ENCODE peak calls at places on chromosomes 3 and 15, in four cellular contexts. One of them, this sample, is unnamed.

GRCh38 chr3:80696280-80696679 is 928.5 kb upstream of the ROBO1 start:
- DNase-seq in AG04449: no peak
- DNase-seq in GM12865: no peak
- DNase-seq in astrocyte: no peak
- DNase-seq in this sample: no peak

GRCh38 chr15:101723161-101723873 is 956 bp downstream of the TARS3 start:
- DNase-seq in AG04449: no peak
- DNase-seq in GM12865: peak; percentile 83
- DNase-seq in astrocyte: peak; percentile 23
- DNase-seq in this sample: peak; percentile 5

GRCh38 chr15:63089260-63090043 is 32.2 kb upstream of the LACTB start:
- DNase-seq in AG04449: peak; percentile 96
- DNase-seq in GM12865: no peak
- DNase-seq in astrocyte: peak; percentile 94
- DNase-seq in this sample: peak; percentile 55

GRCh38 chr3:185712337-185712736 is 112.5 kb downstream of the IGF2BP2 start:
- DNase-seq in AG04449: no peak
- DNase-seq in GM12865: no peak
- DNase-seq in astrocyte: no peak
- DNase-seq in this sample: no peak

GRCh38 chr3:132343018-132343612 is 25.9 kb downstream of the ACP3 start:
- DNase-seq in AG04449: no peak
- DNase-seq in GM12865: peak; percentile 65
- DNase-seq in astrocyte: peak; percentile 37
- DNase-seq in this sample: peak; percentile 42

GRCh38 chr15:77406846-77407245 is 13.1 kb downstream of the PEAK1 start:
- DNase-seq in AG04449: no peak
- DNase-seq in GM12865: no peak
- DNase-seq in astrocyte: no peak
- DNase-seq in this sample: no peak

GRCh38 chr3:52454235-52454937 is 545 bp upstream of the TNNC1 start:
- DNase-seq in AG04449: no peak
- DNase-seq in GM12865: no peak
- DNase-seq in astrocyte: no peak
- DNase-seq in this sample: no peak

GRCh38 chr3:39148116-39149058 is 5.0 kb downstream of the CSRNP1 start:
- DNase-seq in AG04449: no peak
- DNase-seq in GM12865: peak; percentile 89
- DNase-seq in astrocyte: peak; percentile 44
- DNase-seq in this sample: peak; percentile 72

GRCh38 chr15:67501836-67502461 is 19.0 kb upstream of the C15orf61 start:
- DNase-seq in AG04449: no peak
- DNase-seq in GM12865: no peak
- DNase-seq in astrocyte: no peak
- DNase-seq in this sample: no peak

GRCh38 chr3:196220991-196221390 is 4.7 kb downstream of the SLC51A start:
- DNase-seq in AG04449: no peak
- DNase-seq in GM12865: no peak
- DNase-seq in astrocyte: no peak
- DNase-seq in this sample: no peak

GRCh38 chr3:106423321-106424225 is 554.8 kb upstream of the CBLB start:
- DNase-seq in AG04449: no peak
- DNase-seq in GM12865: peak; percentile 18
- DNase-seq in astrocyte: peak; percentile 76
- DNase-seq in this sample: no peak

GRCh38 chr15:85616549-85616948 is 178.2 kb downstream of the KLHL25 start:
- DNase-seq in AG04449: no peak
- DNase-seq in GM12865: no peak
- DNase-seq in astrocyte: no peak
- DNase-seq in this sample: no peak

GRCh38 chr3:49804141-49805041 is 1.3 kb downstream of the INKA1 start:
- DNase-seq in AG04449: no peak
- DNase-seq in GM12865: no peak
- DNase-seq in astrocyte: no peak
- DNase-seq in this sample: no peak

GRCh38 chr3:86949850-86950249 is 41.1 kb downstream of the VGLL3 start:
- DNase-seq in AG04449: no peak
- DNase-seq in GM12865: no peak
- DNase-seq in astrocyte: peak; percentile 76
- DNase-seq in this sample: no peak

GRCh38 chr3:191644291-191644690 is 183.3 kb downstream of the PYDC2 start:
- DNase-seq in AG04449: no peak
- DNase-seq in GM12865: no peak
- DNase-seq in astrocyte: no peak
- DNase-seq in this sample: no peak

GRCh38 chr3:133301731-133302130 is 98.1 kb upstream of the BFSP2 start:
- DNase-seq in AG04449: no peak
- DNase-seq in GM12865: no peak
- DNase-seq in astrocyte: peak; percentile 33
- DNase-seq in this sample: no peak

GRCh38 chr3:62242846-62243245 is 130.5 kb downstream of the FEZF2 start:
- DNase-seq in AG04449: no peak
- DNase-seq in GM12865: no peak
- DNase-seq in astrocyte: no peak
- DNase-seq in this sample: no peak

GRCh38 chr3:10772230-10773161 is 43.5 kb upstream of the SLC6A11 start:
- DNase-seq in AG04449: no peak
- DNase-seq in GM12865: peak; percentile 23
- DNase-seq in astrocyte: no peak
- DNase-seq in this sample: no peak

GRCh38 chr15:92958105-92958504 is 58.0 kb downstream of the CHD2 start:
- DNase-seq in AG04449: no peak
- DNase-seq in GM12865: no peak
- DNase-seq in astrocyte: peak; percentile 91
- DNase-seq in this sample: no peak

GRCh38 chr15:66115568-66116206 is 137.9 kb downstream of the MEGF11 start:
- DNase-seq in AG04449: no peak
- DNase-seq in GM12865: no peak
- DNase-seq in astrocyte: no peak
- DNase-seq in this sample: no peak

GRCh38 chr3:78101363-78101762 is 1061.5 kb downstream of the ROBO2 start:
- DNase-seq in AG04449: peak; percentile 65
- DNase-seq in GM12865: no peak
- DNase-seq in astrocyte: peak; percentile 96
- DNase-seq in this sample: no peak

GRCh38 chr3:16380421-16380820 is 115.4 kb downstream of the OXNAD1 start:
- DNase-seq in AG04449: no peak
- DNase-seq in GM12865: no peak
- DNase-seq in astrocyte: no peak
- DNase-seq in this sample: no peak

GRCh38 chr3:115341208-115341607 is 194.1 kb upstream of the ZBTB20 start:
- DNase-seq in AG04449: peak; percentile 10
- DNase-seq in GM12865: no peak
- DNase-seq in astrocyte: peak; percentile 82
- DNase-seq in this sample: peak; percentile 60

GRCh38 chr15:88651971-88652370 is 13.2 kb downstream of the ISG20 start:
- DNase-seq in AG04449: no peak
- DNase-seq in GM12865: peak; percentile 14
- DNase-seq in astrocyte: no peak
- DNase-seq in this sample: no peak

GRCh38 chr3:129608087-129608935 is 1.8 kb upstream of the PLXND1 start:
- DNase-seq in AG04449: no peak
- DNase-seq in GM12865: no peak
- DNase-seq in astrocyte: no peak
- DNase-seq in this sample: no peak

GRCh38 chr3:152909180-152909883 is 74.4 kb downstream of the P2RY1 start:
- DNase-seq in AG04449: no peak
- DNase-seq in GM12865: no peak
- DNase-seq in astrocyte: peak; percentile 30
- DNase-seq in this sample: no peak

GRCh38 chr3:96236499-96236898 is 577.9 kb upstream of the EPHA6 start:
- DNase-seq in AG04449: no peak
- DNase-seq in GM12865: no peak
- DNase-seq in astrocyte: no peak
- DNase-seq in this sample: no peak

GRCh38 chr3:32238816-32239637 is 547 bp downstream of the CMTM8 start:
- DNase-seq in AG04449: no peak
- DNase-seq in GM12865: peak; percentile 11
- DNase-seq in astrocyte: peak; percentile 32
- DNase-seq in this sample: no peak

GRCh38 chr15:91952216-91952615 is 98.7 kb downstream of the SLCO3A1 start:
- DNase-seq in AG04449: no peak
- DNase-seq in GM12865: no peak
- DNase-seq in astrocyte: no peak
- DNase-seq in this sample: no peak

GRCh38 chr15:58558777-58559176 is 127.0 kb downstream of the LIPC start:
- DNase-seq in AG04449: no peak
- DNase-seq in GM12865: no peak
- DNase-seq in astrocyte: no peak
- DNase-seq in this sample: no peak

GRCh38 chr3:108125550-108126071 is 34.8 kb upstream of the CD47 start:
- DNase-seq in AG04449: no peak
- DNase-seq in GM12865: peak; percentile 92
- DNase-seq in astrocyte: no peak
- DNase-seq in this sample: no peak

GRCh38 chr15:59313703-59314332 is 58.9 kb downstream of the MYO1E start:
- DNase-seq in AG04449: no peak
- DNase-seq in GM12865: peak; percentile 93
- DNase-seq in astrocyte: peak; percentile 78
- DNase-seq in this sample: no peak

GRCh38 chr3:149970716-149971402 is at the start of gene PFN2:
- DNase-seq in AG04449: no peak
- DNase-seq in GM12865: peak; percentile 89
- DNase-seq in astrocyte: peak; percentile 72
- DNase-seq in this sample: no peak

GRCh38 chr3:173869786-173870185 is 472.2 kb downstream of the NLGN1 start:
- DNase-seq in AG04449: no peak
- DNase-seq in GM12865: no peak
- DNase-seq in astrocyte: no peak
- DNase-seq in this sample: no peak

GRCh38 chr3:149977391-149977790 is 6.7 kb upstream of the PFN2 start:
- DNase-seq in AG04449: no peak
- DNase-seq in GM12865: no peak
- DNase-seq in astrocyte: peak; percentile 79
- DNase-seq in this sample: no peak

GRCh38 chr15:52111517-52112202 is 915 bp downstream of the BCL2L10 start:
- DNase-seq in AG04449: no peak
- DNase-seq in GM12865: peak; percentile 35
- DNase-seq in astrocyte: no peak
- DNase-seq in this sample: no peak

GRCh38 chr3:141278196-141279073 is 46.8 kb downstream of the PXYLP1 start:
- DNase-seq in AG04449: no peak
- DNase-seq in GM12865: no peak
- DNase-seq in astrocyte: no peak
- DNase-seq in this sample: no peak

GRCh38 chr3:66021731-66022131 is 17.0 kb downstream of the MAGI1 start:
- DNase-seq in AG04449: no peak
- DNase-seq in GM12865: no peak
- DNase-seq in astrocyte: peak; percentile 41
- DNase-seq in this sample: no peak

GRCh38 chr3:183823963-183824362 is 1.4 kb downstream of the MAP6D1 start:
- DNase-seq in AG04449: no peak
- DNase-seq in GM12865: no peak
- DNase-seq in astrocyte: no peak
- DNase-seq in this sample: no peak
- H3K4me3 ChIP-seq in AG04449: no peak overlapping the region
- H3K4me3 ChIP-seq in GM12865: peak overlapping the region; percentile 56
- H3K4me3 ChIP-seq in astrocyte: peak overlapping the region; percentile 63
- H3K4me3 ChIP-seq in this sample: peak overlapping the region; percentile 65

GRCh38 chr15:75130597-75131268 is 70.9 kb upstream of the C15orf39 start:
- DNase-seq in AG04449: no peak
- DNase-seq in GM12865: peak; percentile 94
- DNase-seq in astrocyte: no peak
- DNase-seq in this sample: no peak
- TF ChIP-seq CTCF in AG04449: no peak
- TF ChIP-seq CTCF in GM12865: no peak
- TF ChIP-seq CTCF in astrocyte: no peak
- TF ChIP-seq CTCF in this sample: no peak

GRCh38 chr3:177208223-177208622 is 10.9 kb upstream of the TBL1XR1 start:
- DNase-seq in AG04449: no peak
- DNase-seq in GM12865: no peak
- DNase-seq in astrocyte: no peak
- DNase-seq in this sample: no peak
- H3K4me3 ChIP-seq in AG04449: no peak overlapping the region
- H3K4me3 ChIP-seq in GM12865: no peak overlapping the region
- H3K4me3 ChIP-seq in astrocyte: no peak overlapping the region
- H3K4me3 ChIP-seq in this sample: no peak overlapping the region

GRCh38 chr3:42600111-42600957 is at the start of gene NKTR:
- DNase-seq in AG04449: peak; percentile 89
- DNase-seq in GM12865: peak; percentile 100
- DNase-seq in astrocyte: peak; percentile 97
- DNase-seq in this sample: peak; percentile 95
- TF ChIP-seq CTCF in AG04449: peak; percentile 17
- TF ChIP-seq CTCF in GM12865: no peak
- TF ChIP-seq CTCF in astrocyte: no peak
- TF ChIP-seq CTCF in this sample: no peak

DNA sequence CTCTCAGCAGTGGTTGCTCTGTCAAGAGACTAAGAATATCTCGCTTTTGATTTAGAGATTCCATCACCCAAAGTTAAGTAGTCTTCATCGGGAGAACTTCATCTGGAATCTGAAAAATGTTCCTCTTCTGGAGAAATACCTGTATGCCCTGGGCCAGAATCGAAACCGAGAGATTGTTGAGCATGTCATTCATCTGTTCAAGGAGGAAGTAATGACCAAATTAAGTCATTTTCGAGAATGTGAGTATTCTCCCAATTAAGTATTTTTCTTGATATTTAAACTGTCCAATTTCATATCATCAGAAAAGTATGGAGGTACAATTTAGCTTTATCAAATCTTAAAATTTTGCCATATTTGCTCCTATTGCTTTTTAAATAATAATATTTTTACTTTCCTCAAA is 12.9 kb upstream of the PSMA4 start:
- DNase-seq in AG04449: no peak
- DNase-seq in GM12865: no peak
- DNase-seq in astrocyte: no peak
- DNase-seq in this sample: no peak
- H3K4me3 ChIP-seq in AG04449: no peak overlapping the region
- H3K4me3 ChIP-seq in GM12865: no peak overlapping the region
- H3K4me3 ChIP-seq in astrocyte: no peak overlapping the region
- H3K4me3 ChIP-seq in this sample: no peak overlapping the region

This sample was measured in HFF-Myc.